ENCODE peak calls at places on chromosomes 7 and 10, in ten cellular contexts. D, J, P, Z, G, R, X, M, N and U are unnamed samples. For H3K9me3, the result is how much of the 10 kb centered on the place peaks cover.

GRCh38 chr10:88897019-88897853 is 17.2 kb downstream of the STAMBPL1 start:
- DNase-seq in J (no peak), X (peak), Z (no peak), P (no peak), R (no peak), M (peak), N (no peak), D (no peak), G (no peak), U (no peak)

GRCh38 chr7:37928878-37929277 is 8.4 kb downstream of the EPDR1 start:
- DNase-seq in G (no peak), Z (no peak), N (no peak), R (no peak), J (no peak), M (no peak), P (no peak), X (no peak), D (no peak), U (no peak)

GRCh38 chr10:11171452-11171851 is 153.8 kb downstream of the CELF2 start:
- DNase-seq in M (no peak), R (no peak), G (no peak), X (no peak), P (no peak), D (no peak), Z (no peak), J (no peak), N (no peak), U (no peak)

GRCh38 chr7:107563072-107563760 is 504 bp downstream of the COG5 start:
- DNase-seq in R (no peak), M (no peak), P (no peak), N (no peak), J (no peak), X (no peak), D (no peak), Z (peak), G (peak), U (peak)

GRCh38 chr7:97401398-97401797 is 283.9 kb downstream of the SDHAF3 start:
- DNase-seq in P (no peak), D (no peak), M (no peak), X (no peak), N (no peak), J (no peak), R (no peak), Z (no peak), G (no peak), U (no peak)

GRCh38 chr10:349081-349480 is 213.8 kb downstream of the ZMYND11 start:
- DNase-seq in R (no peak), X (no peak), D (no peak), P (no peak), Z (no peak), M (no peak), N (no peak), J (no peak), G (no peak), U (peak)

GRCh38 chr10:77160679-77161078 is 476.9 kb downstream of the KCNMA1 start:
- DNase-seq in X (peak), G (peak), R (no peak), Z (no peak), N (no peak), J (no peak), M (no peak), D (no peak), P (no peak), U (no peak)

GRCh38 chr10:123044391-123044790 is 35.6 kb downstream of the ACADSB start:
- DNase-seq in Z (no peak), P (no peak), M (no peak), N (no peak), G (peak), J (no peak), D (no peak), X (no peak), R (no peak), U (no peak)

GRCh38 chr10:71527135-71527534 is 130.4 kb downstream of the CDH23 start:
- DNase-seq in M (peak), X (no peak), P (no peak), G (no peak), R (no peak), Z (no peak), D (no peak), N (no peak), J (no peak), U (no peak)

GRCh38 chr10:69458426-69459100 is 7.3 kb downstream of the TSPAN15 start:
- DNase-seq in X (peak), J (peak), N (no peak), R (no peak), G (no peak), M (peak), P (no peak), D (no peak), Z (no peak), U (no peak)

GRCh38 chr7:65798111-65799075 is 74.5 kb upstream of the VKORC1L1 start:
- DNase-seq in J (no peak), N (no peak), Z (peak), P (no peak), M (peak), G (peak), X (no peak), R (peak), D (no peak), U (no peak)

GRCh38 chr10:104254493-104255243 is at the start of gene GSTO1:
- DNase-seq in M (peak), R (peak), P (no peak), N (peak), G (peak), D (peak), J (peak), Z (peak), X (peak), U (peak)

GRCh38 chr7:113339661-113340060 is 221.3 kb upstream of the SMIM30 start:
- DNase-seq in Z (no peak), N (no peak), X (no peak), G (no peak), R (no peak), J (no peak), P (no peak), D (no peak), M (no peak), U (no peak)

GRCh38 chr7:542131-542934 is 22.7 kb upstream of the PDGFA start:
- DNase-seq in R (peak), N (no peak), D (no peak), P (no peak), X (no peak), G (no peak), M (no peak), J (peak), Z (no peak), U (no peak)

GRCh38 chr7:127751062-127751722 is 99.2 kb downstream of the SND1 start:
- DNase-seq in X (no peak), N (no peak), P (no peak), Z (no peak), J (no peak), R (peak), G (peak), D (no peak), M (no peak), U (no peak)

GRCh38 chr10:565146-565545 is 124.3 kb downstream of the DIP2C start:
- DNase-seq in P (no peak), G (no peak), M (no peak), Z (no peak), R (no peak), N (no peak), X (no peak), D (no peak), J (no peak), U (no peak)

GRCh38 chr10:5744849-5745248 is 60.2 kb downstream of the TASOR2 start:
- DNase-seq in N (no peak), G (no peak), J (no peak), D (no peak), R (no peak), M (no peak), X (peak), Z (no peak), P (no peak), U (no peak)

GRCh38 chr7:128909605-128910568 is 622 bp downstream of the KCP start:
- DNase-seq in M (no peak), D (no peak), Z (no peak), R (peak), X (no peak), N (no peak), J (no peak), G (peak), P (no peak), U (peak)

GRCh38 chr7:57201895-57202210 is 69.6 kb upstream of the ZNF479 start:
- DNase-seq in N (no peak), D (no peak), X (no peak), M (no peak), R (no peak), G (no peak), P (no peak), Z (no peak), J (peak), U (no peak)
- H3K9me3 ChIP-seq in N (half or more), D (under half), X (under half), M (under half), R (under half), G (under half), P (under half), Z (half or more), J (under half), U (under half)

GRCh38 chr7:138170298-138170697 is 94.0 kb downstream of the AKR1D1 start:
- DNase-seq in N (no peak), X (no peak), Z (no peak), J (no peak), G (no peak), M (no peak), P (no peak), D (no peak), R (peak), U (no peak)

GRCh38 chr7:138167222-138167621 is 91.0 kb downstream of the AKR1D1 start:
- DNase-seq in N (no peak), X (no peak), J (no peak), Z (no peak), R (no peak), D (no peak), G (no peak), P (no peak), M (no peak), U (no peak)

GRCh38 chr7:138169441-138169851 is 93.2 kb downstream of the AKR1D1 start:
- DNase-seq in D (no peak), X (no peak), R (peak), Z (no peak), M (no peak), G (no peak), N (no peak), P (peak), J (no peak), U (no peak)

GRCh38 chr7:138166681-138167080 is 90.4 kb downstream of the AKR1D1 start:
- DNase-seq in D (no peak), R (no peak), P (no peak), Z (no peak), X (no peak), N (no peak), G (no peak), M (no peak), J (no peak), U (no peak)

GRCh38 chr7:138167869-138168296 is 91.6 kb downstream of the AKR1D1 start:
- DNase-seq in M (no peak), P (no peak), R (no peak), D (no peak), X (no peak), G (no peak), J (no peak), N (no peak), Z (no peak), U (no peak)
- H3K9me3 ChIP-seq in M (under half), P (under half), R (under half), D (under half), X (under half), G (under half), J (under half), N (under half), Z (under half), U (under half)

DNA sequence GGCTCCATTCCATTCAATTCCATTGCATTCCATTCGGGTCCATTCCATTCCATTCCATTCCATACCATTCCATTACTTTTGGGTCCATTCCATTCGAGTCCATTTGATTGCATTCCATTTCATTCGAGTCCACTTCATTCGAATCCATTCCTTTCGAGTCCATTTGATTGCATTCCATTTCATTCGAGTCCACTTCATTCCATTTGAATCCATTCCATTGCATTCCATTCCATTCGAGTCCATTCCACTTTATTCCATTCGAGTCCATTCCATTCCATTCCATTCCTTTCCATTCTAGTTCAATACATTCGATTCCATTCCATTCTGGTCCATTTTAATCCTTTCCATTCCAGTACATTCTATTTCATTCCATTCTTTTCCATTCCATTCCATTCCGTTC is 334.0 kb downstream of the ZNF33B start:
- DNase-seq in P (no peak), X (no peak), M (no peak), J (no peak), R (no peak), Z (no peak), D (no peak), N (no peak), G (peak), U (no peak)
- H3K9me3 ChIP-seq in P (under half), X (half or more), M (under half), J (half or more), R (under half), Z (half or more), D (under half), N (under half), G (under half), U (under half)

GRCh38 chr7:136348542-136348941 is 371.4 kb upstream of the MTPN start:
- DNase-seq in J (no peak), Z (no peak), X (no peak), N (no peak), D (no peak), M (no peak), R (no peak), P (no peak), G (no peak), U (no peak)
- H3K9me3 ChIP-seq in J (under half), Z (under half), X (under half), N (under half), D (under half), M (under half), R (under half), P (under half), G (under half), U (under half)

GRCh38 chr10:36899652-36900051 is 225.7 kb upstream of the ANKRD30A start:
- DNase-seq in R (no peak), M (no peak), N (no peak), J (no peak), Z (no peak), P (no peak), D (no peak), G (no peak), X (no peak), U (no peak)

DNA sequence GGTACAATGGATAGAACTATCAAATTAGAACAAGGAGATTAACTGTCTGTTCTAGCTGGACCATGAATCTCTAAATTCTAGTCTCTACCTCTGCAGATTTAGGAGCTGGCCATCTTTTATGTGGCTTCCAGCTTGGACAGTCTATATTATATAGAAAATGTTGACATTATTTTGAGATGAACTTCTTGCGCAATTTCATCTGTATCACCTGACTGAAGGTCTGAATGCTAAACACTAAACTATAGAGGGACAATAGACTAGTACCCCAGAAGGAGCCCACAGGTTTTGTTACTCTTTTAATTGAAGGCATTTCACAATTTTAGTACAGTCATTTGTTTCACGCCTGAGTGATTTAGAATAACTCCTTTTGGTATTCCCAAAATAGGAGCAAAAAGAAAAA is 222.4 kb upstream of the ANKRD30A start:
- DNase-seq in M (no peak), N (no peak), P (no peak), R (no peak), J (no peak), X (no peak), Z (no peak), G (no peak), D (no peak), U (no peak)
- H3K9me3 ChIP-seq in M (under half), N (under half), P (under half), R (under half), J (under half), X (under half), Z (under half), G (under half), D (under half), U (under half)

GRCh38 chr10:1633783-1634182 is 103.5 kb downstream of the ADARB2 start:
- DNase-seq in M (no peak), D (no peak), R (no peak), Z (no peak), N (no peak), P (no peak), X (no peak), J (no peak), G (no peak), U (no peak)
- H3K9me3 ChIP-seq in M (under half), D (under half), R (under half), Z (under half), N (under half), P (under half), X (under half), J (under half), G (under half), U (under half)

GRCh38 chr10:14858338-14858925 is 20.2 kb upstream of the SUV39H2 start:
- DNase-seq in R (peak), M (peak), D (no peak), X (no peak), G (no peak), N (no peak), J (no peak), P (no peak), Z (no peak), U (no peak)
- H3K9me3 ChIP-seq in R (under half), M (under half), D (under half), X (under half), G (under half), N (under half), J (under half), P (under half), Z (under half), U (under half)

GRCh38 chr7:138563808-138564207 is 103.7 kb downstream of the TRIM24 start:
- DNase-seq in R (no peak), Z (no peak), M (no peak), X (no peak), N (no peak), P (no peak), J (no peak), D (no peak), G (no peak), U (no peak)

GRCh38 chr7:138565451-138566114 is 105.5 kb downstream of the TRIM24 start:
- DNase-seq in G (peak), P (no peak), D (no peak), M (no peak), N (no peak), R (peak), Z (no peak), X (no peak), J (no peak), U (no peak)

GRCh38 chr7:138568655-138569054 is 108.6 kb downstream of the TRIM24 start:
- DNase-seq in G (no peak), N (no peak), R (no peak), M (no peak), J (no peak), Z (no peak), X (no peak), D (no peak), P (no peak), U (no peak)

GRCh38 chr7:138565071-138565450 is 105.0 kb downstream of the TRIM24 start:
- DNase-seq in D (no peak), M (no peak), J (peak), Z (no peak), X (no peak), G (no peak), N (no peak), R (no peak), P (no peak), U (no peak)

DNA sequence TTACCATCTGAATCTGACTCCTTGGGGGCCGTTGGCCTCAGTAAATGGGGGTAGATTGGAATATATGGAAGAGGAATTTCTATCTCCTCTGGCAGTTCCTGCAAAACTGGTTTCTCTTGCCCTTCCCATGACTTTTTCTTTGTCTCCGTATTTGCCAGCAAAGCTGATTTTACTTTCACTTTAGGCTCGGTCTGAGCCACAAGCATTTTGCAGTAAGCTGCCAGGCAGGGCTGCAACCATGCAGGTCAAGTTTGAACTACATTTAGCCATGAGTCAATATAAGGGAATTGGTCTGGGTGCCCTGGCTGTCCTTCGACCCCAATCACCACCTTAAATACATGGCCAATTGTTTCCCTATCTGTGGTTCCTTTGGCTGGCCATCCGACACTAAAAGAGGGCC is 104.3 kb downstream of the TRIM24 start:
- DNase-seq in P (no peak), X (no peak), R (no peak), D (no peak), J (no peak), G (no peak), N (peak), M (no peak), Z (no peak), U (no peak)
- H3K9me3 ChIP-seq in P (under half), X (half or more), R (under half), D (under half), J (under half), G (under half), N (under half), M (under half), Z (half or more), U (under half)

DNA sequence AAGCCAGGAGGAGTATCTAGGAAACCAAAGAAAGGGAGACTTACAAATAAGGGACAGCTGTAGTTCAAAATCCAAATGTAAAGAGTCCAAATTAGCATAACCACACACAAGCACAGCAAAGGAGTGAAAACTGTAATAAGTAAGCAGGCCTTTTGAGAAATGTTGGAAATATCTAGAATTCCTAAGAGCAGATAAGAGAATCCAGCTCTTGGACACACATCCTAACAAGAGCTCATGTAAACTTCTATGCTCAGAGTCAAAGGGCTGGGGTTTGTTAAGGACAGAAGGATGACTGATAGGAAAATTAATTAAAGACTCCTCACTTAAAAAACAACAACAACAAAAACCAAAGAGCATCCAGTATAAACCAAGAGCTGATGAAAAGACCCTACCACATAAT is 15.7 kb downstream of the ZNF25 start:
- DNase-seq in X (no peak), M (no peak), Z (no peak), P (no peak), D (no peak), J (no peak), R (no peak), G (no peak), N (no peak), U (no peak)
- H3K9me3 ChIP-seq in X (under half), M (under half), Z (under half), P (under half), D (under half), J (under half), R (under half), G (under half), N (under half), U (under half)

DNA sequence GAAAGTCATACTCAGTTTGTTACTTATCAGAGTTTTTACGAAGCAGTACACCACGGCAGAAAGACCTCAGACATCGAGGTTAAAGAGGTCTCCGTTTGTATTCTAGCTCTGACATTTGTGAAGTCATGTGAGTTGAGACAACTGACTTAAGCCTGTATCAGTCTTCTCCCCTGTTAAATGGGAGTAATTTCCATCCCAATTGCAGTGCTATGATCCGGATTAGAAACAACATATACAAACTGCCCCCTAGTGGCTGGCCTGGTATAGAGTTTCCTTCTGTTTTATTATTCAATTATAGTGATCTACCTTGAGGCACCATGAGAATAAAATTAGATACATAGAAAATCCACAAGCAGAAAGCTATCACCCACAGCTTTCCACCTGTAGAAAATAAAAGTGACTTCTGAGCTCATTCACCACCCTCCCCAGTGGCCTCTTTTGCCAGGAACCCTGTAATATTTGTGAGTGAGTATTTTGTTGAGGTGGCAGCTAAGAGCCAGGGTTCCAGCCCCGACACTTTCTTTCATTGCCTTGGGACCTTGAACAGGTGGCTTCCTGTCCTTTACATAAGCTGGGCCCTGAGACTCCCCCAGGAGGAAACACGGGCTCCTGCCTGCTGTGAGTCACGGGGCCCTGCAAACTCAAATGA is 607.2 kb upstream of the MGMT start:
- DNase-seq in D (no peak), M (peak), N (peak), G (no peak), R (peak), J (no peak), Z (peak), P (peak), X (peak), U (no peak)
- H3K9me3 ChIP-seq in D (under half), M (under half), N (under half), G (under half), R (under half), J (under half), Z (under half), P (under half), X (under half), U (under half)